ENCODE peak calls at places on chromosomes 11 and 22, in ten cellular contexts. I is sigmoid colon; N is colonic mucosa; E is CD8-positive, alpha-beta T cell; Y is IMR-90; J is H9; Q is right lobe of liver; M is AG09319; T is uterus; R is body of pancreas. W is an unnamed sample.

GRCh38 chr11:10050561-10050960 is 243.5 kb downstream of the SBF2 start:
- DNase-seq in N (no peak), T (no peak), R (no peak), M (no peak), J (no peak), E (no peak), Q (no peak), I (no peak), Y (peak), W (no peak)

GRCh38 chr11:65573391-65574146 is 1.2 kb downstream of the FAM89B start:
- DNase-seq in T (peak), Q (peak), M (no peak), J (no peak), I (peak), Y (no peak), E (no peak), N (peak), R (peak), W (no peak)

GRCh38 chr22:30312053-30312452 is 14.7 kb downstream of the TBC1D10A start:
- DNase-seq in Y (peak), E (no peak), R (no peak), I (no peak), T (no peak), M (peak), J (no peak), Q (no peak), N (no peak), W (no peak)

GRCh38 chr22:48396091-48396784 is 1431.4 kb downstream of the BRD1 start:
- DNase-seq in T (no peak), R (no peak), I (no peak), J (no peak), E (no peak), N (no peak), Q (no peak), Y (no peak), M (no peak), W (no peak)

GRCh38 chr11:44516688-44517301 is 48.7 kb upstream of the CD82 start:
- DNase-seq in R (no peak), N (no peak), Q (no peak), T (no peak), J (no peak), I (no peak), Y (no peak), E (no peak), M (no peak), W (no peak)

GRCh38 chr22:49553518-49554295 is 274.0 kb downstream of the BRD1 start:
- DNase-seq in R (no peak), E (no peak), I (peak), N (no peak), T (no peak), J (no peak), Q (peak), M (no peak), Y (no peak), W (no peak)

GRCh38 chr11:117528061-117528780 is 200.6 kb downstream of the CEP164 start:
- DNase-seq in M (no peak), J (no peak), N (no peak), T (no peak), R (no peak), Q (no peak), I (no peak), Y (no peak), E (no peak), W (no peak)

GRCh38 chr11:124719534-124719933 is 20.2 kb upstream of the NRGN start:
- DNase-seq in Y (no peak), N (no peak), T (no peak), M (no peak), E (no peak), J (no peak), Q (no peak), R (no peak), I (no peak), W (no peak)

GRCh38 chr11:76623171-76623883 is 47.2 kb downstream of the LRRC32 start:
- DNase-seq in Q (no peak), J (no peak), N (no peak), E (no peak), R (no peak), M (no peak), Y (peak), T (no peak), I (peak), W (no peak)

GRCh38 chr22:30252411-30253204 is 6.0 kb upstream of the LIF start:
- DNase-seq in M (no peak), R (no peak), T (no peak), Y (no peak), Q (no peak), I (no peak), J (no peak), N (peak), E (no peak), W (no peak)

GRCh38 chr11:26580929-26581328 is 8.9 kb upstream of the MUC15 start:
- DNase-seq in R (no peak), Q (no peak), I (no peak), Y (no peak), E (no peak), N (no peak), M (no peak), T (no peak), J (no peak), W (no peak)

DNA sequence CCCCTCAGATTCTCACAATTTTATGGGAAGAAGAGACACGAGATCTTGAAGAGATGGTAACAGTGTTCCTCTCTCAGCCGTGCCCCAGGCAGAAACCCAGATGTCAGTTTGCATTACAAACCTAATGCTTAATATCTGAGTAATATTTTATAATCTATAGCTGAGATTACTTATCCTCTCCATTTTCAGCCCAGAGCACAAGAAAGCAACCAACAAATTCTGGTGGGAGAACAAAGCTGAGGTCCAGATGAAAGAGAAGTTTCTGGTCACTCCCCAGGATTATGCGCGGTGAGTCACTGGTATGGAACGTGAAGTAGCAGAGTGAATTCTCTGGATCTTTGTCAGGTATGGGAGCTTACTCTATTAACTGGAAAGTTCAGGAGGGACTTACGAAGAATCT is 884 bp downstream of the CENATAC start:
- DNase-seq in T (no peak), Y (peak), I (no peak), M (no peak), R (no peak), N (no peak), J (peak), Q (no peak), E (no peak), W (no peak)
- TF ChIP-seq CTCF in T (no peak), Y (no peak), I (no peak), M (no peak), R (no peak), N (no peak), J (no peak), Q (no peak), E (no peak), W (no peak)

GRCh38 chr11:3047637-3048036 is 9.6 kb downstream of the CARS1 start:
- DNase-seq in Q (no peak), N (no peak), E (no peak), M (no peak), I (no peak), J (no peak), T (no peak), R (no peak), Y (no peak), W (peak)

GRCh38 chr11:3044915-3045314 is 12.3 kb downstream of the CARS1 start:
- DNase-seq in I (no peak), T (no peak), Q (no peak), R (no peak), N (no peak), J (no peak), M (no peak), Y (no peak), E (no peak), W (no peak)

GRCh38 chr11:3046641-3047040 is 10.6 kb downstream of the CARS1 start:
- DNase-seq in I (no peak), E (no peak), T (no peak), N (no peak), R (no peak), Y (no peak), Q (no peak), M (no peak), J (no peak), W (peak)

GRCh38 chr11:3044004-3044403 is 13.2 kb downstream of the CARS1 start:
- DNase-seq in I (no peak), Y (peak), J (no peak), R (no peak), N (no peak), Q (peak), E (no peak), M (no peak), T (no peak), W (peak)

DNA sequence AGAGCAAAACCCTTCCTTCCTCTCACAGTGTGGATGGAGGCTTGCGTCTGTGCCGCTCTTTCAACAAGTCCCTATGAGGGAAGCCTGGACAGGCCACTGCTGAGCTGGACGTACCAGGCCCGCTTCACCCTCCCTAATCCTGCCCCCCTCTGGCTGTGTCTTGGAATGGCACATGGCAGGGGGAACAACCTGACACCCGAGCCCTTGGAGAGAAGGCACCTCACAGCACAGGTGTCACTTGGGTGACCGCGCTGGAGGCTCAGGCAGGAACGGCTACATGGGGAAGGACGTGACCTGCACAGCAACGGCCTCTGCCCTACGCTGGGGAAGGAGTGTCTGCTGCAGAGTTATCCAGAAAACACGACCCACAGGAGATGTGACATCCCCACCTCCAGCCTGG is 11.0 kb downstream of the CARS1 start:
- DNase-seq in N (no peak), M (no peak), R (no peak), Q (no peak), J (peak), E (no peak), T (no peak), I (no peak), Y (no peak), W (peak)
- TF ChIP-seq CTCF in N (no peak), M (peak), R (no peak), Q (no peak), J (peak), E (no peak), T (no peak), I (no peak), Y (peak), W (peak)

GRCh38 chr11:13114566-13115465 is 105.7 kb downstream of the RASSF10 start:
- DNase-seq in N (no peak), I (no peak), M (no peak), Y (no peak), Q (no peak), R (peak), J (peak), E (no peak), T (no peak), W (no peak)
- TF ChIP-seq CTCF in N (no peak), I (no peak), M (no peak), Y (no peak), Q (no peak), R (no peak), J (peak), E (no peak), T (no peak), W (no peak)

GRCh38 chr11:2789331-2789730 is 89.5 kb upstream of the KCNQ1OT1 start:
- DNase-seq in E (no peak), N (peak), Y (no peak), Q (no peak), T (no peak), I (peak), J (no peak), R (no peak), M (no peak), W (no peak)

GRCh38 chr11:2790581-2790925 is 90.8 kb upstream of the KCNQ1OT1 start:
- DNase-seq in R (peak), Y (no peak), T (peak), Q (peak), M (no peak), N (no peak), E (no peak), J (peak), I (peak), W (peak)

GRCh38 chr11:2789791-2790580 is 90.2 kb upstream of the KCNQ1OT1 start:
- DNase-seq in R (peak), T (peak), E (no peak), Y (no peak), J (no peak), I (peak), M (no peak), Q (peak), N (peak), W (peak)

GRCh38 chr11:2787816-2788750 is 88.3 kb upstream of the KCNQ1OT1 start:
- DNase-seq in J (peak), I (peak), T (no peak), N (peak), M (no peak), Y (no peak), R (peak), Q (no peak), E (no peak), W (peak)

DNA sequence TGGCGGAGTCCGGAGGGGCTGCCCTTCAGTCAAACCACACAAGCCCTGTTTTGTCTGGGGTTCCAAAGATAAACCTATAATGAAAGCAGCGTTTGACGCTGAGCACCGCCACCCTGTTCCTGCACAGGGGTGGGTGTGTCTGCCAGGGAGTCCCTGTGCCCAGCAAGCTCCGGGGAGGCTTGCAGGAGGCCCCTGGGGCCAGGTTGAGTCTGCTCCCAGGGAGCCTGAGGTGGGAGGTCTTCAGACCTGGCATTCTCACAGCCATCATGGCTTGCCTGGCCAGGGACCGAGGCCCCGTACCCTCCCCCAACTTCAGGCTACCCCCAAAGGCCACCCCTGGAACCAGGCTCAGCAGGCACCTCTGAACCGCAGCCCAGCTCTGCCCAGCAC is 89.0 kb upstream of the KCNQ1OT1 start:
- DNase-seq in E (no peak), Q (peak), M (no peak), Y (no peak), J (no peak), N (peak), T (peak), R (peak), I (no peak), W (peak)
- TF ChIP-seq CTCF in E (no peak), Q (no peak), M (no peak), Y (no peak), J (no peak), N (no peak), T (no peak), R (no peak), I (no peak), W (no peak)

DNA sequence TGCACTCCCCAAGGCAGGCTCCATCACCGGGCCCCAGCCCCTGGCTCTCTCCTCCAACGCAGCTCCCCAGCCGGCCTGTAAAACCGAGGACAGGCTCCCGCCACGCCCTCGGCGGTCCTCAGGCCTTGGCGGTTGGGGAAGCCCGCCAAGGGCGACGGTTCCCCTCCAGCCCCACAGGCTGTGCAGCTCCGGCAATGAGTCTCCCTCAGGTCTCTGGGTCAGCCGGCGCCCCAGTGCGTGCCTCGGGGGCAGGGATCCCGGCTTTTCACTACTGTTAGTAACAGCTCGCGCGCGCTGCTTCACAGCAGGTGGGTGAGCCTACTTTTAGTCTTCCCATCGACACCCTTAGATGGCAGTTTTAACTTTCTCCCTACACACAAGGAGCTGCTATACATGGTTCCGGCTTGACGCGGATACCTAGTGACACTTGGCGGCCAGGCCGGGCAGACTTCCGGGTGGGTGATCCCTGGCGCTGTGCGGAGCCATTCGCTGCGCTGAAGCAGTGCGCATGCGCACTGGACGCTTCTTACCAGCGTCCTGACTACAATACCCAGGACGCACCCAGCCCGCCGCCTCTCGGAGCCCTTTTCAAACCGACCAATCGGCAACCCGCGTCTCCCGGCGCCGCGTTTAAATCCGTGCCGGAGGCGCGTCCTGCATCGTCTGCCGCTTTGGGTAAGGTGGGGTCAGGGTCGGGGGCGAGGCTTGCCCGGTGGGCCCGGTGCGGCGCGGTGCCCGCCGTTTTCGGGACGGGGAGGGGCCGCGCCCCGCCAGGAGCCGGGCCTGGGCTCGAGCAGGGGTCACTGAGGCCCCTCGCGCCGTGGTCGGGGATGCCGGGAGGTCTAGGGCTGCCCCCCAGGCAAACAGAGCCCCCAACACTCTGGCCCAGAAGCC is at the start of gene GTSE1:
- DNase-seq in I (peak), T (peak), Q (peak), J (peak), Y (peak), R (peak), M (peak), E (peak), N (peak), W (peak)
- TF ChIP-seq CTCF in I (no peak), T (peak), Q (peak), J (peak), Y (peak), R (no peak), M (no peak), E (peak), N (no peak), W (peak)

GRCh38 chr22:35410663-35411034 is 10.7 kb downstream of the MCM5 start:
- DNase-seq in N (no peak), T (no peak), I (no peak), Y (no peak), J (no peak), R (no peak), Q (no peak), E (no peak), M (no peak), W (no peak)

GRCh38 chr22:35409783-35410662 is 10.1 kb downstream of the MCM5 start:
- DNase-seq in I (no peak), T (no peak), M (no peak), N (no peak), J (no peak), E (no peak), R (peak), Y (no peak), Q (no peak), W (no peak)

GRCh38 chr22:35407352-35407751 is 7.4 kb downstream of the MCM5 start:
- DNase-seq in E (no peak), I (no peak), R (peak), J (no peak), Q (no peak), T (no peak), N (no peak), Y (no peak), M (no peak), W (no peak)

GRCh38 chr22:35413624-35414023 is 13.7 kb downstream of the MCM5 start:
- DNase-seq in E (no peak), R (no peak), M (no peak), J (no peak), Y (no peak), Q (no peak), N (no peak), I (no peak), T (no peak), W (no peak)

DNA sequence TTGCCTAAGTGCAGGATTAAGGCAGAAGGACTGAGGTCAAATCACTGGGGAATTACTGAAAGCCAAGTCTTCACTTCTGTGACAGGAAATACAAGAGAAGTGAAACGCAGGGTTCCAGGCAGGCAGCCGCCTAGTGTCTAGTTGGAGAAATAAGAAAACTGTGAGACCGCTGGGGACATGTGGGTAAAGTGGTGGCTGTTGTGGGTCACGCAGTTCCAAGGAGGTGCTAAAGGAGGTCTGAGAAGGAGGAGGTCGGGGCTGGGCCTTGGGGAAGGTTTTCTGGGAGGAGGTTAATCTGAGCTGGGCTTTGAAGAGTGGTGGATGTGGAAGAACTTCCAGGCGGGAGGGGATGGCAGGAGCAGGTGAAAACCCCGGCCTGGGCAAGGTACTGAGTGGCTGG is 11.2 kb downstream of the MCM5 start:
- DNase-seq in J (no peak), Q (no peak), R (peak), E (no peak), N (no peak), Y (no peak), T (no peak), M (no peak), I (no peak), W (no peak)
- TF ChIP-seq CTCF in J (no peak), Q (peak), R (no peak), E (no peak), N (no peak), Y (no peak), T (no peak), M (no peak), I (no peak), W (no peak)

W was measured in chondrocyte.